ENCODE peak calls at places on chromosomes 13 and 19, in seven cellular contexts. One of them, this sample, is unnamed.

GRCh38 chr13:40604135-40604534 is 62.3 kb downstream of the FOXO1 start:
- DNase-seq in NCI-H1694 treated with DMSO at 0.1 percent for 48 hours: no peak
- DNase-seq in GM20000: no peak
- DNase-seq in sigmoid colon: no peak
- DNase-seq in fibroblast of pulmonary artery: no peak
- DNase-seq in right atrium auricular region: no peak
- DNase-seq in C1 segment of cervical spinal cord: no peak
- DNase-seq in this sample: no peak

GRCh38 chr19:33394006-33394722 is 20.7 kb downstream of the CEBPG start:
- DNase-seq in sigmoid colon: peak
- DNase-seq in fibroblast of pulmonary artery: peak
- DNase-seq in GM20000: no peak
- DNase-seq in NCI-H1694 treated with DMSO at 0.1 percent for 48 hours: no peak
- DNase-seq in C1 segment of cervical spinal cord: peak
- DNase-seq in right atrium auricular region: peak
- DNase-seq in this sample: no peak

GRCh38 chr13:79246575-79246949 is 159.5 kb downstream of the RBM26 start:
- DNase-seq in fibroblast of pulmonary artery: no peak
- DNase-seq in sigmoid colon: no peak
- DNase-seq in C1 segment of cervical spinal cord: no peak
- DNase-seq in right atrium auricular region: no peak
- DNase-seq in NCI-H1694 treated with DMSO at 0.1 percent for 48 hours: no peak
- DNase-seq in GM20000: no peak
- DNase-seq in this sample: peak

GRCh38 chr19:1000591-1001537 is 645 bp downstream of the GRIN3B start:
- DNase-seq in sigmoid colon: no peak
- DNase-seq in GM20000: no peak
- DNase-seq in right atrium auricular region: no peak
- DNase-seq in NCI-H1694 treated with DMSO at 0.1 percent for 48 hours: no peak
- DNase-seq in fibroblast of pulmonary artery: no peak
- DNase-seq in C1 segment of cervical spinal cord: no peak
- DNase-seq in this sample: no peak

GRCh38 chr19:13979224-13979623 is 26.9 kb downstream of the RFX1 start:
- DNase-seq in right atrium auricular region: no peak
- DNase-seq in fibroblast of pulmonary artery: no peak
- DNase-seq in NCI-H1694 treated with DMSO at 0.1 percent for 48 hours: no peak
- DNase-seq in sigmoid colon: no peak
- DNase-seq in C1 segment of cervical spinal cord: no peak
- DNase-seq in GM20000: no peak
- DNase-seq in this sample: no peak

GRCh38 chr13:97456047-97456446 is 22.1 kb downstream of the RAP2A start:
- DNase-seq in GM20000: no peak
- DNase-seq in NCI-H1694 treated with DMSO at 0.1 percent for 48 hours: no peak
- DNase-seq in right atrium auricular region: no peak
- DNase-seq in sigmoid colon: no peak
- DNase-seq in C1 segment of cervical spinal cord: no peak
- DNase-seq in fibroblast of pulmonary artery: no peak
- DNase-seq in this sample: no peak

GRCh38 chr19:14059093-14059480 is 2.8 kb downstream of the PALM3 start:
- DNase-seq in GM20000: peak
- DNase-seq in sigmoid colon: no peak
- DNase-seq in NCI-H1694 treated with DMSO at 0.1 percent for 48 hours: no peak
- DNase-seq in C1 segment of cervical spinal cord: no peak
- DNase-seq in right atrium auricular region: no peak
- DNase-seq in fibroblast of pulmonary artery: no peak
- DNase-seq in this sample: peak

GRCh38 chr19:39132344-39132969 is 6.9 kb downstream of the PAK4 start:
- DNase-seq in NCI-H1694 treated with DMSO at 0.1 percent for 48 hours: no peak
- DNase-seq in sigmoid colon: no peak
- DNase-seq in fibroblast of pulmonary artery: no peak
- DNase-seq in C1 segment of cervical spinal cord: no peak
- DNase-seq in GM20000: no peak
- DNase-seq in right atrium auricular region: no peak
- DNase-seq in this sample: no peak

GRCh38 chr19:41426952-41427646 is at the start of gene B3GNT8:
- DNase-seq in sigmoid colon: peak
- DNase-seq in fibroblast of pulmonary artery: peak
- DNase-seq in right atrium auricular region: peak
- DNase-seq in C1 segment of cervical spinal cord: no peak
- DNase-seq in NCI-H1694 treated with DMSO at 0.1 percent for 48 hours: peak
- DNase-seq in GM20000: peak
- DNase-seq in this sample: peak

GRCh38 chr13:20616059-20616797 is 49.3 kb downstream of the IFT88 start:
- DNase-seq in fibroblast of pulmonary artery: peak
- DNase-seq in C1 segment of cervical spinal cord: no peak
- DNase-seq in right atrium auricular region: no peak
- DNase-seq in NCI-H1694 treated with DMSO at 0.1 percent for 48 hours: no peak
- DNase-seq in sigmoid colon: no peak
- DNase-seq in GM20000: no peak
- DNase-seq in this sample: no peak

GRCh38 chr19:14517840-14518505 is at the start of gene DNAJB1:
- DNase-seq in C1 segment of cervical spinal cord: peak
- DNase-seq in right atrium auricular region: peak
- DNase-seq in sigmoid colon: peak
- DNase-seq in NCI-H1694 treated with DMSO at 0.1 percent for 48 hours: no peak
- DNase-seq in fibroblast of pulmonary artery: peak
- DNase-seq in GM20000: peak
- DNase-seq in this sample: peak

This sample was measured in NCI-H69.